ENCODE peak calls at places on chromosomes 7 and 10, in six cellular contexts. One of them, this sample, is unnamed.

GRCh38 chr7:36456135-36456534 is 66.5 kb downstream of the ANLN start:
- DNase-seq in EL: no peak
- DNase-seq in lower leg skin: no peak
- DNase-seq in activated CD4-positive, alpha-beta T cell treated with anti-CD3 and anti-CD28 coated beads, Interleukin-2, amount 10 ng/mL, durations not matched to agents 7 days and 5 days: no peak
- DNase-seq in left cardiac atrium: no peak
- DNase-seq in activated T-cell treated with anti-CD3 and anti-CD28 coated beads for 1 hour: no peak
- DNase-seq in this sample: no peak

GRCh38 chr7:56105508-56105907 is 768 bp downstream of the CHCHD2 start:
- DNase-seq in EL: peak; percentile 79
- DNase-seq in lower leg skin: no peak
- DNase-seq in activated CD4-positive, alpha-beta T cell treated with anti-CD3 and anti-CD28 coated beads, Interleukin-2, amount 10 ng/mL, durations not matched to agents 7 days and 5 days: peak; percentile 55
- DNase-seq in left cardiac atrium: no peak
- DNase-seq in activated T-cell treated with anti-CD3 and anti-CD28 coated beads for 1 hour: no peak
- DNase-seq in this sample: no peak

GRCh38 chr10:116271593-116272496 is 1.2 kb downstream of the GFRA1 start:
- DNase-seq in EL: peak; percentile 57
- DNase-seq in lower leg skin: peak; percentile 85
- DNase-seq in activated CD4-positive, alpha-beta T cell treated with anti-CD3 and anti-CD28 coated beads, Interleukin-2, amount 10 ng/mL, durations not matched to agents 7 days and 5 days: no peak
- DNase-seq in left cardiac atrium: peak; percentile 42
- DNase-seq in activated T-cell treated with anti-CD3 and anti-CD28 coated beads for 1 hour: no peak
- DNase-seq in this sample: no peak

GRCh38 chr7:96400518-96400917 is 78.6 kb upstream of the SLC25A13 start:
- DNase-seq in EL: no peak
- DNase-seq in lower leg skin: no peak
- DNase-seq in activated CD4-positive, alpha-beta T cell treated with anti-CD3 and anti-CD28 coated beads, Interleukin-2, amount 10 ng/mL, durations not matched to agents 7 days and 5 days: no peak
- DNase-seq in left cardiac atrium: no peak
- DNase-seq in activated T-cell treated with anti-CD3 and anti-CD28 coated beads for 1 hour: no peak
- DNase-seq in this sample: no peak

GRCh38 chr7:136403591-136403990 is 426.4 kb upstream of the MTPN start:
- DNase-seq in EL: no peak
- DNase-seq in lower leg skin: no peak
- DNase-seq in activated CD4-positive, alpha-beta T cell treated with anti-CD3 and anti-CD28 coated beads, Interleukin-2, amount 10 ng/mL, durations not matched to agents 7 days and 5 days: no peak
- DNase-seq in left cardiac atrium: no peak
- DNase-seq in activated T-cell treated with anti-CD3 and anti-CD28 coated beads for 1 hour: no peak
- DNase-seq in this sample: no peak

GRCh38 chr7:110157631-110158362 is 933.1 kb upstream of the LRRN3 start:
- DNase-seq in EL: peak; percentile 70
- DNase-seq in lower leg skin: no peak
- DNase-seq in activated CD4-positive, alpha-beta T cell treated with anti-CD3 and anti-CD28 coated beads, Interleukin-2, amount 10 ng/mL, durations not matched to agents 7 days and 5 days: no peak
- DNase-seq in left cardiac atrium: no peak
- DNase-seq in activated T-cell treated with anti-CD3 and anti-CD28 coated beads for 1 hour: no peak
- DNase-seq in this sample: no peak

GRCh38 chr10:113960617-113961260 is 82.9 kb upstream of the ADRB1 start:
- DNase-seq in EL: peak; percentile 46
- DNase-seq in lower leg skin: peak; percentile 53
- DNase-seq in activated CD4-positive, alpha-beta T cell treated with anti-CD3 and anti-CD28 coated beads, Interleukin-2, amount 10 ng/mL, durations not matched to agents 7 days and 5 days: peak; percentile 29
- DNase-seq in left cardiac atrium: no peak
- DNase-seq in activated T-cell treated with anti-CD3 and anti-CD28 coated beads for 1 hour: no peak
- DNase-seq in this sample: no peak

GRCh38 chr10:113073549-113074189 is 123.6 kb downstream of the TCF7L2 start:
- DNase-seq in EL: peak; percentile 99
- DNase-seq in lower leg skin: peak; percentile 94
- DNase-seq in activated CD4-positive, alpha-beta T cell treated with anti-CD3 and anti-CD28 coated beads, Interleukin-2, amount 10 ng/mL, durations not matched to agents 7 days and 5 days: no peak
- DNase-seq in left cardiac atrium: peak; percentile 85
- DNase-seq in activated T-cell treated with anti-CD3 and anti-CD28 coated beads for 1 hour: no peak
- DNase-seq in this sample: no peak

GRCh38 chr7:121800916-121801675 is 71.9 kb upstream of the PTPRZ1 start:
- DNase-seq in EL: no peak
- DNase-seq in lower leg skin: no peak
- DNase-seq in activated CD4-positive, alpha-beta T cell treated with anti-CD3 and anti-CD28 coated beads, Interleukin-2, amount 10 ng/mL, durations not matched to agents 7 days and 5 days: no peak
- DNase-seq in left cardiac atrium: no peak
- DNase-seq in activated T-cell treated with anti-CD3 and anti-CD28 coated beads for 1 hour: no peak
- DNase-seq in this sample: no peak

GRCh38 chr10:31599626-31600504 is 280.8 kb downstream of the ZEB1 start:
- DNase-seq in EL: no peak
- DNase-seq in lower leg skin: no peak
- DNase-seq in activated CD4-positive, alpha-beta T cell treated with anti-CD3 and anti-CD28 coated beads, Interleukin-2, amount 10 ng/mL, durations not matched to agents 7 days and 5 days: no peak
- DNase-seq in left cardiac atrium: no peak
- DNase-seq in activated T-cell treated with anti-CD3 and anti-CD28 coated beads for 1 hour: no peak
- DNase-seq in this sample: peak; percentile 52

GRCh38 chr7:21616796-21617436 is 74.1 kb downstream of the DNAH11 start:
- DNase-seq in EL: peak; percentile 77
- DNase-seq in lower leg skin: no peak
- DNase-seq in activated CD4-positive, alpha-beta T cell treated with anti-CD3 and anti-CD28 coated beads, Interleukin-2, amount 10 ng/mL, durations not matched to agents 7 days and 5 days: no peak
- DNase-seq in left cardiac atrium: no peak
- DNase-seq in activated T-cell treated with anti-CD3 and anti-CD28 coated beads for 1 hour: no peak
- DNase-seq in this sample: no peak

GRCh38 chr10:84329094-84329611 is 764 bp downstream of the CCSER2 start:
- DNase-seq in EL: peak; percentile 47
- DNase-seq in lower leg skin: no peak
- DNase-seq in activated CD4-positive, alpha-beta T cell treated with anti-CD3 and anti-CD28 coated beads, Interleukin-2, amount 10 ng/mL, durations not matched to agents 7 days and 5 days: peak; percentile 81
- DNase-seq in left cardiac atrium: peak; percentile 42
- DNase-seq in activated T-cell treated with anti-CD3 and anti-CD28 coated beads for 1 hour: peak; percentile 37
- DNase-seq in this sample: no peak

GRCh38 chr10:132606536-132607316 is 69.1 kb downstream of the INPP5A start:
- DNase-seq in EL: no peak
- DNase-seq in lower leg skin: peak; percentile 79
- DNase-seq in activated CD4-positive, alpha-beta T cell treated with anti-CD3 and anti-CD28 coated beads, Interleukin-2, amount 10 ng/mL, durations not matched to agents 7 days and 5 days: no peak
- DNase-seq in left cardiac atrium: peak; percentile 63
- DNase-seq in activated T-cell treated with anti-CD3 and anti-CD28 coated beads for 1 hour: no peak
- DNase-seq in this sample: peak; percentile 80

GRCh38 chr7:139784643-139785042 is 6.8 kb upstream of the HIPK2 start:
- DNase-seq in EL: no peak
- DNase-seq in lower leg skin: no peak
- DNase-seq in activated CD4-positive, alpha-beta T cell treated with anti-CD3 and anti-CD28 coated beads, Interleukin-2, amount 10 ng/mL, durations not matched to agents 7 days and 5 days: no peak
- DNase-seq in left cardiac atrium: no peak
- DNase-seq in activated T-cell treated with anti-CD3 and anti-CD28 coated beads for 1 hour: no peak
- DNase-seq in this sample: no peak

GRCh38 chr7:596819-597182 is 77.2 kb upstream of the PDGFA start:
- DNase-seq in EL: no peak
- DNase-seq in lower leg skin: no peak
- DNase-seq in activated CD4-positive, alpha-beta T cell treated with anti-CD3 and anti-CD28 coated beads, Interleukin-2, amount 10 ng/mL, durations not matched to agents 7 days and 5 days: no peak
- DNase-seq in left cardiac atrium: no peak
- DNase-seq in activated T-cell treated with anti-CD3 and anti-CD28 coated beads for 1 hour: no peak
- DNase-seq in this sample: peak; percentile 82

GRCh38 chr7:35519971-35520809 is 174.7 kb downstream of the HERPUD2 start:
- DNase-seq in EL: peak; percentile 69
- DNase-seq in lower leg skin: no peak
- DNase-seq in activated CD4-positive, alpha-beta T cell treated with anti-CD3 and anti-CD28 coated beads, Interleukin-2, amount 10 ng/mL, durations not matched to agents 7 days and 5 days: peak; percentile 72
- DNase-seq in left cardiac atrium: peak; percentile 89
- DNase-seq in activated T-cell treated with anti-CD3 and anti-CD28 coated beads for 1 hour: peak; percentile 23
- DNase-seq in this sample: no peak

GRCh38 chr10:53269482-53269881 is 496.9 kb upstream of the MBL2 start:
- DNase-seq in EL: no peak
- DNase-seq in lower leg skin: no peak
- DNase-seq in activated CD4-positive, alpha-beta T cell treated with anti-CD3 and anti-CD28 coated beads, Interleukin-2, amount 10 ng/mL, durations not matched to agents 7 days and 5 days: no peak
- DNase-seq in left cardiac atrium: no peak
- DNase-seq in activated T-cell treated with anti-CD3 and anti-CD28 coated beads for 1 hour: no peak
- DNase-seq in this sample: no peak

GRCh38 chr10:8044331-8044907 is 10.1 kb upstream of the GATA3 start:
- DNase-seq in EL: no peak
- DNase-seq in lower leg skin: no peak
- DNase-seq in activated CD4-positive, alpha-beta T cell treated with anti-CD3 and anti-CD28 coated beads, Interleukin-2, amount 10 ng/mL, durations not matched to agents 7 days and 5 days: no peak
- DNase-seq in left cardiac atrium: no peak
- DNase-seq in activated T-cell treated with anti-CD3 and anti-CD28 coated beads for 1 hour: no peak
- DNase-seq in this sample: no peak

GRCh38 chr10:100829933-100830727 is 82.6 kb upstream of the SLF2 start:
- DNase-seq in EL: no peak
- DNase-seq in lower leg skin: peak; percentile 84
- DNase-seq in activated CD4-positive, alpha-beta T cell treated with anti-CD3 and anti-CD28 coated beads, Interleukin-2, amount 10 ng/mL, durations not matched to agents 7 days and 5 days: no peak
- DNase-seq in left cardiac atrium: no peak
- DNase-seq in activated T-cell treated with anti-CD3 and anti-CD28 coated beads for 1 hour: no peak
- DNase-seq in this sample: no peak

GRCh38 chr7:105806592-105807266 is 69.7 kb downstream of the ATXN7L1 start:
- DNase-seq in EL: peak; percentile 78
- DNase-seq in lower leg skin: no peak
- DNase-seq in activated CD4-positive, alpha-beta T cell treated with anti-CD3 and anti-CD28 coated beads, Interleukin-2, amount 10 ng/mL, durations not matched to agents 7 days and 5 days: peak; percentile 61
- DNase-seq in left cardiac atrium: no peak
- DNase-seq in activated T-cell treated with anti-CD3 and anti-CD28 coated beads for 1 hour: peak; percentile 35
- DNase-seq in this sample: no peak

GRCh38 chr10:6244510-6244909 is 41.8 kb downstream of the PFKFB3 start:
- DNase-seq in EL: no peak
- DNase-seq in lower leg skin: no peak
- DNase-seq in activated CD4-positive, alpha-beta T cell treated with anti-CD3 and anti-CD28 coated beads, Interleukin-2, amount 10 ng/mL, durations not matched to agents 7 days and 5 days: no peak
- DNase-seq in left cardiac atrium: no peak
- DNase-seq in activated T-cell treated with anti-CD3 and anti-CD28 coated beads for 1 hour: no peak
- DNase-seq in this sample: no peak

GRCh38 chr7:134699871-134700270 is 53.2 kb downstream of the BPGM start:
- DNase-seq in EL: no peak
- DNase-seq in lower leg skin: no peak
- DNase-seq in activated CD4-positive, alpha-beta T cell treated with anti-CD3 and anti-CD28 coated beads, Interleukin-2, amount 10 ng/mL, durations not matched to agents 7 days and 5 days: no peak
- DNase-seq in left cardiac atrium: no peak
- DNase-seq in activated T-cell treated with anti-CD3 and anti-CD28 coated beads for 1 hour: no peak
- DNase-seq in this sample: no peak

GRCh38 chr7:96407427-96407826 is 85.5 kb upstream of the SLC25A13 start:
- DNase-seq in EL: peak; percentile 63
- DNase-seq in lower leg skin: no peak
- DNase-seq in activated CD4-positive, alpha-beta T cell treated with anti-CD3 and anti-CD28 coated beads, Interleukin-2, amount 10 ng/mL, durations not matched to agents 7 days and 5 days: no peak
- DNase-seq in left cardiac atrium: no peak
- DNase-seq in activated T-cell treated with anti-CD3 and anti-CD28 coated beads for 1 hour: no peak
- DNase-seq in this sample: no peak

GRCh38 chr10:54477738-54478137 is 323.3 kb downstream of the PCDH15 start:
- DNase-seq in EL: no peak
- DNase-seq in lower leg skin: no peak
- DNase-seq in activated CD4-positive, alpha-beta T cell treated with anti-CD3 and anti-CD28 coated beads, Interleukin-2, amount 10 ng/mL, durations not matched to agents 7 days and 5 days: no peak
- DNase-seq in left cardiac atrium: no peak
- DNase-seq in activated T-cell treated with anti-CD3 and anti-CD28 coated beads for 1 hour: no peak
- DNase-seq in this sample: no peak

GRCh38 chr7:107627002-107627401 is 33.6 kb upstream of the SLC26A4 start:
- DNase-seq in EL: no peak
- DNase-seq in lower leg skin: no peak
- DNase-seq in activated CD4-positive, alpha-beta T cell treated with anti-CD3 and anti-CD28 coated beads, Interleukin-2, amount 10 ng/mL, durations not matched to agents 7 days and 5 days: no peak
- DNase-seq in left cardiac atrium: no peak
- DNase-seq in activated T-cell treated with anti-CD3 and anti-CD28 coated beads for 1 hour: no peak
- DNase-seq in this sample: no peak

GRCh38 chr7:23285657-23286646 is 13.2 kb upstream of the MALSU1 start:
- DNase-seq in EL: no peak
- DNase-seq in lower leg skin: no peak
- DNase-seq in activated CD4-positive, alpha-beta T cell treated with anti-CD3 and anti-CD28 coated beads, Interleukin-2, amount 10 ng/mL, durations not matched to agents 7 days and 5 days: no peak
- DNase-seq in left cardiac atrium: no peak
- DNase-seq in activated T-cell treated with anti-CD3 and anti-CD28 coated beads for 1 hour: no peak
- DNase-seq in this sample: no peak

GRCh38 chr7:91892821-91893340 is 12.4 kb upstream of the MTERF1 start:
- DNase-seq in EL: peak; percentile 29
- DNase-seq in lower leg skin: no peak
- DNase-seq in activated CD4-positive, alpha-beta T cell treated with anti-CD3 and anti-CD28 coated beads, Interleukin-2, amount 10 ng/mL, durations not matched to agents 7 days and 5 days: no peak
- DNase-seq in left cardiac atrium: no peak
- DNase-seq in activated T-cell treated with anti-CD3 and anti-CD28 coated beads for 1 hour: no peak
- DNase-seq in this sample: no peak